ENCODE peak calls at places on chromosomes 11 and 22, in eight cellular contexts. One of them, this sample, is unnamed.
A peak's percentile ranks its signal among the peaks of the same experiment; 100 is the strongest.

GRCh38 chr11:13029872-13030271 is 20.8 kb downstream of the RASSF10 start:
- DNase-seq in osteoblast: peak; percentile 63
- DNase-seq in sigmoid colon: no peak
- DNase-seq in IMR-90: no peak
- DNase-seq in PC-3: no peak
- DNase-seq in cardiac muscle cell: no peak
- DNase-seq in foreskin keratinocyte: no peak
- DNase-seq in heart right ventricle: no peak
- DNase-seq in this sample: no peak

GRCh38 chr11:107719557-107720304 is 7.9 kb upstream of the SLN start:
- DNase-seq in osteoblast: no peak
- DNase-seq in sigmoid colon: no peak
- DNase-seq in IMR-90: no peak
- DNase-seq in PC-3: peak; percentile 25
- DNase-seq in cardiac muscle cell: no peak
- DNase-seq in foreskin keratinocyte: no peak
- DNase-seq in heart right ventricle: no peak
- DNase-seq in this sample: no peak

GRCh38 chr11:117861151-117862018 is 15.1 kb downstream of the FXYD6 start:
- DNase-seq in osteoblast: no peak
- DNase-seq in sigmoid colon: peak; percentile 66
- DNase-seq in IMR-90: no peak
- DNase-seq in PC-3: peak; percentile 30
- DNase-seq in cardiac muscle cell: peak; percentile 84
- DNase-seq in foreskin keratinocyte: no peak
- DNase-seq in heart right ventricle: peak; percentile 84
- DNase-seq in this sample: no peak

GRCh38 chr11:65591939-65592814 is 3.4 kb downstream of the KCNK7 start:
- DNase-seq in osteoblast: peak; percentile 94
- DNase-seq in sigmoid colon: peak; percentile 76
- DNase-seq in IMR-90: peak; percentile 44
- DNase-seq in PC-3: no peak
- DNase-seq in cardiac muscle cell: peak; percentile 69
- DNase-seq in foreskin keratinocyte: no peak
- DNase-seq in heart right ventricle: no peak
- DNase-seq in this sample: no peak

GRCh38 chr11:64285885-64286800 is 495 bp downstream of the GPR137 start:
- DNase-seq in osteoblast: peak; percentile 73
- DNase-seq in sigmoid colon: no peak
- DNase-seq in IMR-90: no peak
- DNase-seq in PC-3: peak; percentile 55
- DNase-seq in cardiac muscle cell: no peak
- DNase-seq in foreskin keratinocyte: no peak
- DNase-seq in heart right ventricle: no peak
- DNase-seq in this sample: no peak

GRCh38 chr22:47783433-47784366 is 1021.2 kb downstream of the TBC1D22A start:
- DNase-seq in osteoblast: no peak
- DNase-seq in sigmoid colon: no peak
- DNase-seq in IMR-90: no peak
- DNase-seq in PC-3: no peak
- DNase-seq in cardiac muscle cell: no peak
- DNase-seq in foreskin keratinocyte: no peak
- DNase-seq in heart right ventricle: no peak
- DNase-seq in this sample: no peak

GRCh38 chr11:118437046-118437735 is 899 bp downstream of the KMT2A start:
- DNase-seq in osteoblast: peak; percentile 74
- DNase-seq in sigmoid colon: peak; percentile 80
- DNase-seq in IMR-90: peak; percentile 35
- DNase-seq in PC-3: peak; percentile 54
- DNase-seq in cardiac muscle cell: peak; percentile 61
- DNase-seq in foreskin keratinocyte: peak; percentile 33
- DNase-seq in heart right ventricle: peak; percentile 39
- DNase-seq in this sample: no peak

GRCh38 chr11:82944198-82944597 is 42.7 kb downstream of the DDIAS start:
- DNase-seq in osteoblast: no peak
- DNase-seq in sigmoid colon: no peak
- DNase-seq in IMR-90: no peak
- DNase-seq in PC-3: no peak
- DNase-seq in cardiac muscle cell: no peak
- DNase-seq in foreskin keratinocyte: no peak
- DNase-seq in heart right ventricle: no peak
- DNase-seq in this sample: no peak

GRCh38 chr22:26658671-26659478 is 1.5 kb downstream of the MIAT start:
- DNase-seq in osteoblast: peak; percentile 96
- DNase-seq in sigmoid colon: no peak
- DNase-seq in IMR-90: peak; percentile 97
- DNase-seq in PC-3: peak; percentile 83
- DNase-seq in cardiac muscle cell: no peak
- DNase-seq in foreskin keratinocyte: peak; percentile 87
- DNase-seq in heart right ventricle: no peak
- DNase-seq in this sample: peak; percentile 86

GRCh38 chr11:47259178-47259977 is 1.6 kb downstream of the NR1H3 start:
- DNase-seq in osteoblast: peak; percentile 92
- DNase-seq in sigmoid colon: no peak
- DNase-seq in IMR-90: peak; percentile 30
- DNase-seq in PC-3: peak; percentile 82
- DNase-seq in cardiac muscle cell: peak; percentile 71
- DNase-seq in foreskin keratinocyte: no peak
- DNase-seq in heart right ventricle: peak; percentile 45
- DNase-seq in this sample: no peak

GRCh38 chr11:20388096-20389055 is 860 bp downstream of the PRMT3 start:
- DNase-seq in osteoblast: peak; percentile 54
- DNase-seq in sigmoid colon: no peak
- DNase-seq in IMR-90: no peak
- DNase-seq in PC-3: peak; percentile 23
- DNase-seq in cardiac muscle cell: peak; percentile 22
- DNase-seq in foreskin keratinocyte: no peak
- DNase-seq in heart right ventricle: peak; percentile 14
- DNase-seq in this sample: no peak

GRCh38 chr11:83220279-83220678 is 26.8 kb downstream of the ANKRD42 start:
- DNase-seq in osteoblast: no peak
- DNase-seq in sigmoid colon: no peak
- DNase-seq in IMR-90: no peak
- DNase-seq in PC-3: peak; percentile 19
- DNase-seq in cardiac muscle cell: no peak
- DNase-seq in foreskin keratinocyte: no peak
- DNase-seq in heart right ventricle: no peak
- DNase-seq in this sample: no peak

GRCh38 chr11:970319-970871 is 44.7 kb downstream of the AP2A2 start:
- DNase-seq in osteoblast: peak; percentile 49
- DNase-seq in sigmoid colon: no peak
- DNase-seq in IMR-90: no peak
- DNase-seq in PC-3: no peak
- DNase-seq in cardiac muscle cell: no peak
- DNase-seq in foreskin keratinocyte: no peak
- DNase-seq in heart right ventricle: no peak
- DNase-seq in this sample: no peak

GRCh38 chr11:16945671-16946469 is 68.3 kb downstream of the PLEKHA7 start:
- DNase-seq in osteoblast: no peak
- DNase-seq in sigmoid colon: no peak
- DNase-seq in IMR-90: peak; percentile 34
- DNase-seq in PC-3: peak; percentile 78
- DNase-seq in cardiac muscle cell: peak; percentile 79
- DNase-seq in foreskin keratinocyte: no peak
- DNase-seq in heart right ventricle: peak; percentile 46
- DNase-seq in this sample: no peak

GRCh38 chr11:16252373-16252772 is 104.0 kb downstream of the SOX6 start:
- DNase-seq in osteoblast: peak; percentile 5
- DNase-seq in sigmoid colon: no peak
- DNase-seq in IMR-90: peak; percentile 23
- DNase-seq in PC-3: peak; percentile 16
- DNase-seq in cardiac muscle cell: peak; percentile 3
- DNase-seq in foreskin keratinocyte: no peak
- DNase-seq in heart right ventricle: no peak
- DNase-seq in this sample: no peak

GRCh38 chr11:1194231-1194976 is 28.5 kb upstream of the MUC5B start:
- DNase-seq in osteoblast: peak; percentile 71
- DNase-seq in sigmoid colon: peak; percentile 57
- DNase-seq in IMR-90: no peak
- DNase-seq in PC-3: no peak
- DNase-seq in cardiac muscle cell: no peak
- DNase-seq in foreskin keratinocyte: no peak
- DNase-seq in heart right ventricle: no peak
- DNase-seq in this sample: no peak

GRCh38 chr11:21774212-21774611 is 418.7 kb upstream of the ANO5 start:
- DNase-seq in osteoblast: no peak
- DNase-seq in sigmoid colon: no peak
- DNase-seq in IMR-90: no peak
- DNase-seq in PC-3: peak; percentile 4
- DNase-seq in cardiac muscle cell: no peak
- DNase-seq in foreskin keratinocyte: no peak
- DNase-seq in heart right ventricle: peak; percentile 59
- DNase-seq in this sample: no peak

GRCh38 chr22:46340676-46341075 is 5.2 kb downstream of the TRMU start:
- DNase-seq in osteoblast: no peak
- DNase-seq in sigmoid colon: no peak
- DNase-seq in IMR-90: no peak
- DNase-seq in PC-3: no peak
- DNase-seq in cardiac muscle cell: no peak
- DNase-seq in foreskin keratinocyte: no peak
- DNase-seq in heart right ventricle: no peak
- DNase-seq in this sample: no peak

GRCh38 chr22:19738664-19739447 is 15.5 kb downstream of the GP1BB start:
- DNase-seq in osteoblast: no peak
- DNase-seq in sigmoid colon: no peak
- DNase-seq in IMR-90: no peak
- DNase-seq in PC-3: no peak
- DNase-seq in cardiac muscle cell: no peak
- DNase-seq in foreskin keratinocyte: no peak
- DNase-seq in heart right ventricle: no peak
- DNase-seq in this sample: no peak

GRCh38 chr22:45317551-45318167 is 7.9 kb downstream of the FAM118A start:
- DNase-seq in osteoblast: peak; percentile 92
- DNase-seq in sigmoid colon: peak; percentile 84
- DNase-seq in IMR-90: peak; percentile 37
- DNase-seq in PC-3: peak; percentile 9
- DNase-seq in cardiac muscle cell: no peak
- DNase-seq in foreskin keratinocyte: no peak
- DNase-seq in heart right ventricle: peak; percentile 64
- DNase-seq in this sample: no peak

GRCh38 chr11:1534682-1535081 is 37.4 kb downstream of the DUSP8 start:
- DNase-seq in osteoblast: peak; percentile 92
- DNase-seq in sigmoid colon: no peak
- DNase-seq in IMR-90: peak; percentile 31
- DNase-seq in PC-3: no peak
- DNase-seq in cardiac muscle cell: no peak
- DNase-seq in foreskin keratinocyte: no peak
- DNase-seq in heart right ventricle: no peak
- DNase-seq in this sample: no peak

DNA sequence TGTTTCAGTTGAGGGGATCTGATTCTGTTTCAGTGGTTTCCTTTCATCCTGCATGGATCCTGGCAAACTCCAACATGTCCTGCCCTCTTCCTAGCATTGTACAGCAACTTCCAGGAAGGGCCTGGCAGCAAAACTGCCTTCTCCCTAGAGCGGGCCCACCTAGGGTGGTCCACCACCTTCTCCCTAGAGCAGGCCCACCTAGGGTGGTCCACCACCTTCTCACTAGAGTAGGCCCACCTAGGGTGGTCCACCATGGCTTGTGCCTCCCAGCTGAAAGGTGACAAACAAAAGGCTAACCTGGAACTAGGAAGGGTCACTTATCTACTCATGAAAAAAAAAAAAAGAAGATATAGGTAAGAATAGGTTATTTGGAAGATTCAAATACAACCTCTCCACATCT is 92.2 kb downstream of the NTM start:
- DNase-seq in osteoblast: no peak
- DNase-seq in sigmoid colon: no peak
- DNase-seq in IMR-90: no peak
- DNase-seq in PC-3: no peak
- DNase-seq in cardiac muscle cell: no peak
- DNase-seq in foreskin keratinocyte: no peak
- DNase-seq in heart right ventricle: no peak
- DNase-seq in this sample: no peak
- H3K27me3 ChIP-seq in osteoblast: peaks cover 8% of the 10 kb centered on the region
- H3K27me3 ChIP-seq in sigmoid colon: no peaks in the 10 kb centered on the region
- H3K27me3 ChIP-seq in IMR-90: peaks cover 3% of the 10 kb centered on the region
- H3K27me3 ChIP-seq in PC-3: peaks cover 56% of the 10 kb centered on the region
- H3K27me3 ChIP-seq in cardiac muscle cell: no peaks in the 10 kb centered on the region
- H3K27me3 ChIP-seq in foreskin keratinocyte: peaks cover 19% of the 10 kb centered on the region
- H3K27me3 ChIP-seq in heart right ventricle: peaks cover 18% of the 10 kb centered on the region
- H3K27me3 ChIP-seq in this sample: peaks cover 4% of the 10 kb centered on the region

GRCh38 chr22:35838849-35839646 is 121.4 kb downstream of the APOL5 start:
- DNase-seq in osteoblast: no peak
- DNase-seq in sigmoid colon: peak; percentile 84
- DNase-seq in IMR-90: peak; percentile 82
- DNase-seq in PC-3: peak; percentile 54
- DNase-seq in cardiac muscle cell: peak; percentile 60
- DNase-seq in foreskin keratinocyte: no peak
- DNase-seq in heart right ventricle: peak; percentile 27
- DNase-seq in this sample: peak; percentile 50
- TF ChIP-seq CTCF in osteoblast: peak; percentile 63
- TF ChIP-seq CTCF in sigmoid colon: peak; percentile 27
- TF ChIP-seq CTCF in IMR-90: peak; percentile 58
- TF ChIP-seq CTCF in PC-3: peak; percentile 56
- TF ChIP-seq CTCF in cardiac muscle cell: peak; percentile 59
- TF ChIP-seq CTCF in foreskin keratinocyte: peak; percentile 65
- TF ChIP-seq CTCF in heart right ventricle: no peak
- TF ChIP-seq CTCF in this sample: peak; percentile 64

GRCh38 chr11:85115798-85116197 is 511.3 kb downstream of the DLG2 start:
- DNase-seq in osteoblast: no peak
- DNase-seq in sigmoid colon: no peak
- DNase-seq in IMR-90: no peak
- DNase-seq in PC-3: peak; percentile 72
- DNase-seq in cardiac muscle cell: no peak
- DNase-seq in foreskin keratinocyte: no peak
- DNase-seq in heart right ventricle: no peak
- DNase-seq in this sample: no peak
- H3K27ac ChIP-seq in osteoblast: no peak overlapping the region
- H3K27ac ChIP-seq in sigmoid colon: no peak overlapping the region
- H3K27ac ChIP-seq in IMR-90: no peak overlapping the region
- H3K27ac ChIP-seq in PC-3: no peak overlapping the region
- H3K27ac ChIP-seq in cardiac muscle cell: no peak overlapping the region
- H3K27ac ChIP-seq in foreskin keratinocyte: no peak overlapping the region
- H3K27ac ChIP-seq in heart right ventricle: no peak overlapping the region
- H3K27ac ChIP-seq in this sample: no peak overlapping the region

GRCh38 chr22:38454361-38455062 is 487 bp downstream of the KCNJ4 start:
- DNase-seq in osteoblast: peak; percentile 85
- DNase-seq in sigmoid colon: no peak
- DNase-seq in IMR-90: no peak
- DNase-seq in PC-3: no peak
- DNase-seq in cardiac muscle cell: peak; percentile 51
- DNase-seq in foreskin keratinocyte: no peak
- DNase-seq in heart right ventricle: no peak
- DNase-seq in this sample: no peak

GRCh38 chr22:38455530-38456271 is 702 bp upstream of the KCNJ4 start:
- DNase-seq in osteoblast: peak; percentile 96
- DNase-seq in sigmoid colon: no peak
- DNase-seq in IMR-90: peak; percentile 26
- DNase-seq in PC-3: no peak
- DNase-seq in cardiac muscle cell: peak; percentile 75
- DNase-seq in foreskin keratinocyte: no peak
- DNase-seq in heart right ventricle: no peak
- DNase-seq in this sample: no peak

GRCh38 chr22:38455063-38455529 is at the start of gene KCNJ4:
- DNase-seq in osteoblast: peak; percentile 69
- DNase-seq in sigmoid colon: no peak
- DNase-seq in IMR-90: no peak
- DNase-seq in PC-3: no peak
- DNase-seq in cardiac muscle cell: no peak
- DNase-seq in foreskin keratinocyte: no peak
- DNase-seq in heart right ventricle: no peak
- DNase-seq in this sample: no peak

GRCh38 chr22:38456272-38456837 is 1.4 kb upstream of the KCNJ4 start:
- DNase-seq in osteoblast: peak; percentile 80
- DNase-seq in sigmoid colon: no peak
- DNase-seq in IMR-90: no peak
- DNase-seq in PC-3: no peak
- DNase-seq in cardiac muscle cell: no peak
- DNase-seq in foreskin keratinocyte: no peak
- DNase-seq in heart right ventricle: no peak
- DNase-seq in this sample: no peak

GRCh38 chr22:38456841-38457699 is 2.1 kb upstream of the KCNJ4 start:
- DNase-seq in osteoblast: peak; percentile 67
- DNase-seq in sigmoid colon: no peak
- DNase-seq in IMR-90: no peak
- DNase-seq in PC-3: no peak
- DNase-seq in cardiac muscle cell: no peak
- DNase-seq in foreskin keratinocyte: no peak
- DNase-seq in heart right ventricle: no peak
- DNase-seq in this sample: no peak
- H3K27me3 ChIP-seq in osteoblast: peaks cover 86% of the 10 kb centered on the region
- H3K27me3 ChIP-seq in sigmoid colon: peaks cover 27% of the 10 kb centered on the region
- H3K27me3 ChIP-seq in IMR-90: peaks cover 84% of the 10 kb centered on the region
- H3K27me3 ChIP-seq in PC-3: peaks cover 10% of the 10 kb centered on the region
- H3K27me3 ChIP-seq in cardiac muscle cell: no peaks in the 10 kb centered on the region
- H3K27me3 ChIP-seq in foreskin keratinocyte: peaks cover 94% of the 10 kb centered on the region
- H3K27me3 ChIP-seq in heart right ventricle: peaks cover 96% of the 10 kb centered on the region
- H3K27me3 ChIP-seq in this sample: peaks cover 71% of the 10 kb centered on the region